ENCODE peak calls at places on chromosomes 2 and 18, in four cellular contexts. X, Z, L and P are unnamed samples.

GRCh38 chr2:231680992-231681852 is 27.1 kb upstream of the PTMA start:
- DNase-seq in X (no peak), Z (peak; percentile 66), L (no peak), P (peak; percentile 94)

GRCh38 chr18:8401606-8402005 is 207.6 kb upstream of the RAB12 start:
- DNase-seq in X (no peak), Z (no peak), L (no peak), P (no peak)

GRCh38 chr2:54720563-54720962 is 2.9 kb upstream of the EML6 start:
- DNase-seq in X (no peak), Z (no peak), L (no peak), P (no peak)

GRCh38 chr18:78717051-78717765 is 262.4 kb upstream of the SALL3 start:
- DNase-seq in X (no peak), Z (no peak), L (no peak), P (no peak)

GRCh38 chr2:111221701-111222100 is 101.0 kb downstream of the BCL2L11 start:
- DNase-seq in X (no peak), Z (no peak), L (no peak), P (no peak)

GRCh38 chr2:31331156-31331555 is 83.4 kb downstream of the XDH start:
- DNase-seq in X (no peak), Z (no peak), L (no peak), P (no peak)

GRCh38 chr2:197125000-197125399 is 185.6 kb downstream of the ANKRD44 start:
- DNase-seq in X (no peak), Z (peak; percentile 10), L (no peak), P (no peak)

GRCh38 chr18:76495435-76496199 is 575 bp upstream of the ZNF516 start:
- DNase-seq in X (no peak), Z (no peak), L (no peak), P (peak; percentile 59)

GRCh38 chr18:77058186-77058847 is 74.3 kb downstream of the MBP start:
- DNase-seq in X (no peak), Z (no peak), L (no peak), P (no peak)

GRCh38 chr2:13711154-13711553 is 921.4 kb upstream of the LRATD1 start:
- DNase-seq in X (no peak), Z (no peak), L (no peak), P (no peak)

GRCh38 chr18:53319628-53320027 is 904.8 kb downstream of the MBD2 start:
- DNase-seq in X (no peak), Z (no peak), L (no peak), P (no peak)

GRCh38 chr2:48175254-48175653 is 269.0 kb upstream of the FBXO11 start:
- DNase-seq in X (no peak), Z (no peak), L (no peak), P (no peak)

GRCh38 chr2:62722679-62723078 is 17.2 kb downstream of the EHBP1 start:
- DNase-seq in X (no peak), Z (no peak), L (no peak), P (no peak)

GRCh38 chr2:84293791-84294380 is 165.2 kb downstream of the SUCLG1 start:
- DNase-seq in X (no peak), Z (no peak), L (no peak), P (no peak)

GRCh38 chr18:67425724-67426123 is 90.8 kb downstream of the DSEL start:
- DNase-seq in X (no peak), Z (peak; percentile 39), L (no peak), P (no peak)

GRCh38 chr2:1117569-1117968 is 166.9 kb downstream of the SNTG2 start:
- DNase-seq in X (no peak), Z (no peak), L (no peak), P (no peak)

GRCh38 chr2:75465317-75465998 is 95.3 kb downstream of the EVA1A start:
- DNase-seq in X (no peak), Z (no peak), L (no peak), P (no peak)

GRCh38 chr2:120388222-120389035 is 42.5 kb downstream of the INHBB start:
- DNase-seq in X (no peak), Z (no peak), L (no peak), P (no peak)

GRCh38 chr2:37829202-37829601 is 95.9 kb upstream of the RMDN2 start:
- DNase-seq in X (no peak), Z (peak; percentile 89), L (no peak), P (no peak)

GRCh38 chr2:204282081-204282480 is 263.2 kb upstream of the PARD3B start:
- DNase-seq in X (no peak), Z (no peak), L (no peak), P (no peak)

GRCh38 chr18:22171839-22172582 is 2.6 kb downstream of the GATA6 start:
- DNase-seq in X (no peak), Z (no peak), L (no peak), P (peak; percentile 53)

GRCh38 chr18:47373465-47373864 is 122.0 kb upstream of the SKOR2 start:
- DNase-seq in X (no peak), Z (no peak), L (no peak), P (no peak)

GRCh38 chr2:80482276-80482675 is 177.7 kb upstream of the LRRTM1 start:
- DNase-seq in X (no peak), Z (no peak), L (no peak), P (no peak)

GRCh38 chr2:160334028-160334729 is 134.1 kb upstream of the ITGB6 start:
- DNase-seq in X (no peak), Z (no peak), L (no peak), P (no peak)

GRCh38 chr2:160666019-160666676 is 172.5 kb upstream of the RBMS1 start:
- DNase-seq in X (no peak), Z (peak; percentile 93), L (peak; percentile 77), P (no peak)

GRCh38 chr2:214671330-214671850 is 138.1 kb downstream of the BARD1 start:
- DNase-seq in X (no peak), Z (no peak), L (no peak), P (no peak)

GRCh38 chr18:79765491-79766245 is 32.1 kb upstream of the KCNG2 start:
- DNase-seq in X (no peak), Z (peak; percentile 25), L (no peak), P (no peak)

GRCh38 chr2:55862269-55862668 is 61.3 kb downstream of the EFEMP1 start:
- DNase-seq in X (no peak), Z (peak; percentile 98), L (no peak), P (no peak)

GRCh38 chr2:169771612-169772011 is 27.1 kb upstream of the SSB start:
- DNase-seq in X (no peak), Z (no peak), L (no peak), P (no peak)

GRCh38 chr2:228180126-228181097 is 1.1 kb downstream of the SPHKAP start:
- DNase-seq in X (no peak), Z (no peak), L (no peak), P (peak; percentile 20)

GRCh38 chr2:99881901-99882591 is 260.3 kb downstream of the AFF3 start:
- DNase-seq in X (no peak), Z (peak; percentile 18), L (no peak), P (peak; percentile 52)

GRCh38 chr2:108542071-108542470 is 7.8 kb downstream of the LIMS1 start:
- DNase-seq in X (no peak), Z (peak; percentile 71), L (no peak), P (no peak)

GRCh38 chr2:44936275-44936674 is 5.2 kb upstream of the SIX3 start:
- DNase-seq in X (no peak), Z (no peak), L (no peak), P (no peak)

GRCh38 chr2:105379741-105380186 is 19.1 kb downstream of the FHL2 start:
- DNase-seq in X (no peak), Z (no peak), L (no peak), P (no peak)

GRCh38 chr2:106104332-106105062 is 89.6 kb downstream of the UXS1 start:
- DNase-seq in X (no peak), Z (peak; percentile 35), L (peak; percentile 44), P (peak; percentile 60)

GRCh38 chr2:215428060-215428910 is 7.6 kb downstream of the FN1 start:
- DNase-seq in X (no peak), Z (no peak), L (no peak), P (no peak)

GRCh38 chr2:86522711-86523110 is 40.5 kb downstream of the CHMP3 start:
- DNase-seq in X (no peak), Z (no peak), L (no peak), P (no peak)

GRCh38 chr2:86520153-86520552 is 43.1 kb downstream of the CHMP3 start:
- DNase-seq in X (no peak), Z (no peak), L (no peak), P (no peak)

GRCh38 chr2:86521922-86522321 is 41.3 kb downstream of the CHMP3 start:
- DNase-seq in X (no peak), Z (no peak), L (no peak), P (no peak)

GRCh38 chr2:86519349-86519748 is 43.9 kb downstream of the CHMP3 start:
- DNase-seq in X (no peak), Z (no peak), L (no peak), P (no peak)

GRCh38 chr2:86518498-86518897 is 44.7 kb downstream of the CHMP3 start:
- DNase-seq in X (no peak), Z (no peak), L (no peak), P (no peak)
- TF ChIP-seq CTCF in X (peak; percentile 47), Z (peak; percentile 25), L (peak; percentile 7), P (no peak)

GRCh38 chr18:65567372-65567771 is 183.4 kb upstream of the CDH7 start:
- DNase-seq in X (no peak), Z (no peak), L (no peak), P (no peak)
- TF ChIP-seq CTCF in X (no peak), Z (no peak), L (no peak), P (peak; percentile 50)

GRCh38 chr2:171217330-171217729 is 56.6 kb upstream of the TLK1 start:
- DNase-seq in X (no peak), Z (no peak), L (no peak), P (no peak)
- TF ChIP-seq CTCF in X (no peak), Z (no peak), L (no peak), P (no peak)

DNA sequence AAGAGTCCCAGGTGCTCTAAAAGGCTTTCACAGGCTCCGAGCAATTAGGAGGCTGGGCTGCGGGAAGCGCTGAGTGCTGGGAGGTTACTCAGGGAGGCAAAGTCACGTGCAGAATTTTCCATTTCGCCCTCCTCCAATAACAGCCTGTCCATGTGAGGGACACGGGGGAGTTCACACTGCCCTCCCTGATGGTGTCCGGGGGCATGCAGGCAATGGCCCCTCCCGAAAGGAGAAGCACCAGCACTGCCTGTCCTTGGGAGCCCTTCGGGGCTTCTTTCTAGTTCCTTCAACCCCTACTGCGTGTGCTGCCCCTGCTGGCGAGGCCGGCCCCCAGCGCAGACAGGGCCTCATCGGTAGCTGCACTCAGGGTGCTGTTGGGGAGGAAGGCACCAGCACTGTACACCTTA is 63.1 kb upstream of the HPCAL1 start:
- DNase-seq in X (no peak), Z (no peak), L (no peak), P (peak; percentile 24)
- TF ChIP-seq CTCF in X (no peak), Z (no peak), L (no peak), P (peak; percentile 34)

GRCh38 chr18:31688601-31689000 is 4.2 kb upstream of the B4GALT6 start:
- DNase-seq in X (no peak), Z (no peak), L (no peak), P (no peak)

GRCh38 chr18:31686572-31686971 is 2.2 kb upstream of the B4GALT6 start:
- DNase-seq in X (no peak), Z (no peak), L (no peak), P (no peak)

GRCh38 chr18:31685097-31686082 is 1.0 kb upstream of the B4GALT6 start:
- DNase-seq in X (no peak), Z (peak; percentile 10), L (peak; percentile 44), P (peak; percentile 86)

GRCh38 chr18:31687016-31687415 is 2.6 kb upstream of the B4GALT6 start:
- DNase-seq in X (no peak), Z (no peak), L (no peak), P (no peak)

GRCh38 chr18:31687529-31687928 is 3.1 kb upstream of the B4GALT6 start:
- DNase-seq in X (no peak), Z (no peak), L (no peak), P (no peak)
- TF ChIP-seq CTCF in X (peak; percentile 12), Z (no peak), L (no peak), P (peak; percentile 7)